ENCODE peak calls at places on chromosomes 1 and 21, in five cellular contexts. One of them, this sample, is unnamed.

GRCh38 chr21:18245493-18245967 is 897 bp downstream of the CHODL start:
- DNase-seq in uterus: no peak
- DNase-seq in body of pancreas: no peak
- DNase-seq in coronary artery: no peak
- DNase-seq in neural progenitor cell: peak; percentile 59
- DNase-seq in this sample: no peak

GRCh38 chr1:54569339-54569738 is 21.3 kb downstream of the ACOT11 start:
- DNase-seq in body of pancreas: no peak
- DNase-seq in uterus: no peak
- DNase-seq in coronary artery: no peak
- DNase-seq in neural progenitor cell: no peak
- DNase-seq in this sample: peak; percentile 49

GRCh38 chr1:94538243-94538827 is 3.2 kb downstream of the F3 start:
- DNase-seq in body of pancreas: no peak
- DNase-seq in uterus: no peak
- DNase-seq in coronary artery: no peak
- DNase-seq in neural progenitor cell: peak; percentile 52
- DNase-seq in this sample: peak; percentile 17

GRCh38 chr1:33312413-33312749 is 8.5 kb downstream of the A3GALT2 start:
- DNase-seq in uterus: no peak
- DNase-seq in body of pancreas: no peak
- DNase-seq in neural progenitor cell: no peak
- DNase-seq in coronary artery: no peak
- DNase-seq in this sample: no peak

GRCh38 chr1:245060684-245061374 is 94.0 kb upstream of the KIF26B start:
- DNase-seq in neural progenitor cell: no peak
- DNase-seq in body of pancreas: peak; percentile 84
- DNase-seq in coronary artery: no peak
- DNase-seq in uterus: no peak
- DNase-seq in this sample: no peak

GRCh38 chr1:183310753-183311465 is 107.3 kb downstream of the NMNAT2 start:
- DNase-seq in uterus: no peak
- DNase-seq in body of pancreas: peak; percentile 67
- DNase-seq in coronary artery: no peak
- DNase-seq in neural progenitor cell: no peak
- DNase-seq in this sample: no peak

GRCh38 chr21:36261459-36261858 is 58.5 kb upstream of the MORC3 start:
- DNase-seq in neural progenitor cell: no peak
- DNase-seq in uterus: no peak
- DNase-seq in coronary artery: no peak
- DNase-seq in body of pancreas: no peak
- DNase-seq in this sample: no peak

GRCh38 chr1:30707412-30708360 is 15.7 kb downstream of the MATN1 start:
- DNase-seq in neural progenitor cell: peak; percentile 93
- DNase-seq in coronary artery: no peak
- DNase-seq in uterus: peak; percentile 75
- DNase-seq in body of pancreas: peak; percentile 71
- DNase-seq in this sample: peak; percentile 87

GRCh38 chr1:64923294-64923718 is 43.0 kb downstream of the JAK1 start:
- DNase-seq in coronary artery: no peak
- DNase-seq in uterus: no peak
- DNase-seq in neural progenitor cell: no peak
- DNase-seq in body of pancreas: no peak
- DNase-seq in this sample: no peak

GRCh38 chr1:170122366-170122765 is 23.4 kb upstream of the NTMT2 start:
- DNase-seq in coronary artery: no peak
- DNase-seq in uterus: no peak
- DNase-seq in body of pancreas: no peak
- DNase-seq in neural progenitor cell: no peak
- DNase-seq in this sample: no peak

GRCh38 chr1:28296401-28297220 is 32.2 kb upstream of the MED18 start:
- DNase-seq in coronary artery: no peak
- DNase-seq in uterus: peak; percentile 91
- DNase-seq in neural progenitor cell: peak; percentile 90
- DNase-seq in body of pancreas: peak; percentile 84
- DNase-seq in this sample: peak; percentile 71

GRCh38 chr21:36735201-36735515 is 36.2 kb downstream of the SIM2 start:
- DNase-seq in coronary artery: no peak
- DNase-seq in uterus: no peak
- DNase-seq in body of pancreas: no peak
- DNase-seq in neural progenitor cell: no peak
- DNase-seq in this sample: no peak

GRCh38 chr1:8122160-8122476 is 96.0 kb upstream of the ERRFI1 start:
- DNase-seq in uterus: peak; percentile 86
- DNase-seq in neural progenitor cell: no peak
- DNase-seq in coronary artery: no peak
- DNase-seq in body of pancreas: no peak
- DNase-seq in this sample: peak; percentile 50

GRCh38 chr1:90246069-90246468 is 251.2 kb downstream of the ZNF326 start:
- DNase-seq in body of pancreas: no peak
- DNase-seq in coronary artery: no peak
- DNase-seq in neural progenitor cell: no peak
- DNase-seq in uterus: no peak
- DNase-seq in this sample: no peak

GRCh38 chr1:116067564-116067887 is 43.7 kb upstream of the MAB21L3 start:
- DNase-seq in coronary artery: no peak
- DNase-seq in uterus: no peak
- DNase-seq in neural progenitor cell: no peak
- DNase-seq in body of pancreas: peak; percentile 14
- DNase-seq in this sample: peak; percentile 85

GRCh38 chr1:108896160-108897150 is 19.7 kb downstream of the GPSM2 start:
- DNase-seq in neural progenitor cell: no peak
- DNase-seq in coronary artery: no peak
- DNase-seq in uterus: no peak
- DNase-seq in body of pancreas: no peak
- DNase-seq in this sample: no peak

GRCh38 chr21:45638707-45639106 is 4.8 kb upstream of the PCBP3 start:
- DNase-seq in neural progenitor cell: no peak
- DNase-seq in uterus: no peak
- DNase-seq in body of pancreas: no peak
- DNase-seq in coronary artery: no peak
- DNase-seq in this sample: no peak

GRCh38 chr1:38777464-38777957 is 82.1 kb downstream of the RRAGC start:
- DNase-seq in coronary artery: no peak
- DNase-seq in body of pancreas: no peak
- DNase-seq in uterus: no peak
- DNase-seq in neural progenitor cell: no peak
- DNase-seq in this sample: no peak

GRCh38 chr1:173476197-173476663 is 905 bp upstream of the PRDX6 start:
- DNase-seq in neural progenitor cell: no peak
- DNase-seq in coronary artery: no peak
- DNase-seq in body of pancreas: no peak
- DNase-seq in uterus: no peak
- DNase-seq in this sample: no peak

GRCh38 chr1:68819190-68819829 is 322.4 kb upstream of the DEPDC1 start:
- DNase-seq in body of pancreas: no peak
- DNase-seq in coronary artery: no peak
- DNase-seq in neural progenitor cell: peak; percentile 56
- DNase-seq in uterus: no peak
- DNase-seq in this sample: peak; percentile 40

GRCh38 chr21:42656872-42657271 is 3.5 kb downstream of the PDE9A start:
- DNase-seq in body of pancreas: no peak
- DNase-seq in neural progenitor cell: no peak
- DNase-seq in uterus: no peak
- DNase-seq in coronary artery: no peak
- DNase-seq in this sample: no peak

GRCh38 chr1:64055310-64055709 is 148.1 kb upstream of the UBE2U start:
- DNase-seq in body of pancreas: no peak
- DNase-seq in uterus: no peak
- DNase-seq in coronary artery: no peak
- DNase-seq in neural progenitor cell: no peak
- DNase-seq in this sample: no peak

GRCh38 chr1:223143760-223144248 is 756 bp upstream of the TLR5 start:
- DNase-seq in uterus: no peak
- DNase-seq in coronary artery: no peak
- DNase-seq in body of pancreas: peak; percentile 52
- DNase-seq in neural progenitor cell: no peak
- DNase-seq in this sample: peak; percentile 71

GRCh38 chr1:244052011-244052727 is 1.1 kb downstream of the ZBTB18 start:
- DNase-seq in body of pancreas: no peak
- DNase-seq in neural progenitor cell: peak; percentile 57
- DNase-seq in uterus: no peak
- DNase-seq in coronary artery: no peak
- DNase-seq in this sample: no peak

GRCh38 chr1:211713231-211713630 is 37.8 kb upstream of the NEK2 start:
- DNase-seq in neural progenitor cell: no peak
- DNase-seq in body of pancreas: no peak
- DNase-seq in uterus: no peak
- DNase-seq in coronary artery: no peak
- DNase-seq in this sample: no peak

GRCh38 chr1:169288011-169288414 is 79.6 kb downstream of the NME7 start:
- DNase-seq in coronary artery: no peak
- DNase-seq in body of pancreas: no peak
- DNase-seq in uterus: no peak
- DNase-seq in neural progenitor cell: no peak
- DNase-seq in this sample: no peak

GRCh38 chr1:117735045-117735992 is 129.5 kb downstream of the TENT5C start:
- DNase-seq in neural progenitor cell: peak; percentile 21
- DNase-seq in uterus: peak; percentile 53
- DNase-seq in body of pancreas: peak; percentile 58
- DNase-seq in coronary artery: no peak
- DNase-seq in this sample: peak; percentile 65

GRCh38 chr1:44300882-44301281 is 54.2 kb downstream of the ERI3 start:
- DNase-seq in coronary artery: no peak
- DNase-seq in neural progenitor cell: peak; percentile 69
- DNase-seq in uterus: no peak
- DNase-seq in body of pancreas: no peak
- DNase-seq in this sample: no peak

GRCh38 chr21:25837545-25838263 is 102.9 kb downstream of the GABPA start:
- DNase-seq in coronary artery: no peak
- DNase-seq in neural progenitor cell: no peak
- DNase-seq in body of pancreas: no peak
- DNase-seq in uterus: no peak
- DNase-seq in this sample: no peak

GRCh38 chr1:197178998-197179397 is 32.5 kb upstream of the ASPM start:
- DNase-seq in uterus: no peak
- DNase-seq in coronary artery: no peak
- DNase-seq in body of pancreas: no peak
- DNase-seq in neural progenitor cell: no peak
- DNase-seq in this sample: no peak

GRCh38 chr1:231023150-231023549 is 16.9 kb downstream of the FAM89A start:
- DNase-seq in neural progenitor cell: no peak
- DNase-seq in body of pancreas: no peak
- DNase-seq in coronary artery: no peak
- DNase-seq in uterus: no peak
- DNase-seq in this sample: no peak

GRCh38 chr21:14050121-14050520 is 160.6 kb downstream of the LIPI start:
- DNase-seq in neural progenitor cell: no peak
- DNase-seq in coronary artery: no peak
- DNase-seq in body of pancreas: no peak
- DNase-seq in uterus: no peak
- DNase-seq in this sample: no peak

DNA sequence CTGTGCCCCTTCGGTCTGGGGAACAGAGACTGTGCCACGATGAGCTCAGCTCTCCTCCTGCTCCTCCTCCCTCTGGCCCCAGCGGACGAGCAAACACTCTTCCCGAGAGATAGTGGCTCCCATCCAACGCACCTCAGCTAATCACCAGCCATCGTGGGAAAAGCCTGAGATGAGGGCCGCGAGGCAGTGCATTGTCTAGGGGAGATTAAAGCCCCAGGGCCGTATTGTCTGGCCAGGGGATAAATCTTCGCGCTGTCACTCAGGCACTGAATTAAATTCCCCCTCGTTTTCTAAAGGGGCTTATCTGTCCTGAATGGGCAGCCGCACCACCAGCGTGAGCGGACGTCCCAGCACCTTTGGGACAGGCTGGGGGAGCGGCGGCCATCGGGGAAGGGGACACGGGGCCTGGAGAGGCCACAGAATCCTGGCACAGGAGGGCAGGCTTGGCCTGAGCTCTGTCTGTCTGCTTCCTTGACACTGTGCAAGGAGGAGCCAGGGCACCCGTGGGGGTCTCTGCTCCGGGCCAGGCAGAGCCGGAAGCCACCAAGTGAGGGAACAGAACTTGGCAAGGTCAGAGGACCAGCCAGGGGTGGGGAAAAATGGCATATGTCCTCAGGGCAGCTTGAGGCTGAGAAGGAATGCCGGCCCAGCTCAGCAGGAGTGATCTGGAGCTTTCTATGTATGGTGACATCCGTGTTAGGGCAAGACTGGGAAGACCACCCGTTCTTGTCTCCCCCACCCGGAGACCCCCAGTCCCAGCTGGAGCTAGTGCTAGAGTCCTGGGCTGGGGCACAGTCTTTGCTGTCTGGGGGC is 32.3 kb downstream of the PRDM16 start:
- DNase-seq in body of pancreas: no peak
- DNase-seq in neural progenitor cell: peak; percentile 95
- DNase-seq in uterus: no peak
- DNase-seq in coronary artery: no peak
- DNase-seq in this sample: no peak
- H3K4me3 ChIP-seq in body of pancreas: no peak overlapping the region
- H3K4me3 ChIP-seq in neural progenitor cell: no peak overlapping the region
- H3K4me3 ChIP-seq in uterus: no peak overlapping the region
- H3K4me3 ChIP-seq in coronary artery: peak overlapping the region; percentile 37
- H3K4me3 ChIP-seq in this sample: no peak overlapping the region

DNA sequence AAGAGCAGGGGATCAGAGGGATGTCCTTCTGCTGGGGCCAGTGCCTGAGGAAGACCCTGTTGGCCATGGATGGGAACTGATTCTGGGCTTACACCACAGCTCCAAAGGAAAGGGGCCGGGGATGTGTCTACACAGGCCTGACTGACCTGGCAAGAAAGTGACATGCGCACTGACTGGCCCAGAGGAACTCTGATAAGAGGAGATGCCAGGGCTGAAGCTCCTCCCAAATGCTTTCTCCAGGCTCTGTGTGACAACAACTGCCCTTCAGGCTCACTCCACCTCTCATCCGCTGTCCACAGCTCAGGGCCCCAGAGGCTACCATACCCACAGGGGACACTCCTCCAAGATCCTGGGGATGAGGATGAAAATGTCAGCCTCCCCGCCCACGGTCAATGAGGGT is 195.6 kb downstream of the TOMM20 start:
- DNase-seq in neural progenitor cell: no peak
- DNase-seq in body of pancreas: no peak
- DNase-seq in coronary artery: no peak
- DNase-seq in uterus: no peak
- DNase-seq in this sample: no peak
- H3K27ac ChIP-seq in neural progenitor cell: no peak overlapping the region
- H3K27ac ChIP-seq in body of pancreas: no peak overlapping the region
- H3K27ac ChIP-seq in coronary artery: no peak overlapping the region
- H3K27ac ChIP-seq in uterus: no peak overlapping the region
- H3K27ac ChIP-seq in this sample: no peak overlapping the region

GRCh38 chr1:207202480-207202879 is 98.4 kb downstream of the C4BPA start:
- DNase-seq in uterus: no peak
- DNase-seq in body of pancreas: no peak
- DNase-seq in coronary artery: no peak
- DNase-seq in neural progenitor cell: no peak
- DNase-seq in this sample: peak; percentile 6
- H3K4me3 ChIP-seq in uterus: no peak overlapping the region
- H3K4me3 ChIP-seq in body of pancreas: no peak overlapping the region
- H3K4me3 ChIP-seq in coronary artery: no peak overlapping the region
- H3K4me3 ChIP-seq in neural progenitor cell: no peak overlapping the region
- H3K4me3 ChIP-seq in this sample: no peak overlapping the region

GRCh38 chr1:53390736-53391135 is 62.9 kb upstream of the LRP8 start:
- DNase-seq in uterus: no peak
- DNase-seq in neural progenitor cell: no peak
- DNase-seq in body of pancreas: no peak
- DNase-seq in coronary artery: no peak
- DNase-seq in this sample: no peak
- H3K27ac ChIP-seq in uterus: no peak overlapping the region
- H3K27ac ChIP-seq in neural progenitor cell: no peak overlapping the region
- H3K27ac ChIP-seq in body of pancreas: no peak overlapping the region
- H3K27ac ChIP-seq in coronary artery: no peak overlapping the region
- H3K27ac ChIP-seq in this sample: no peak overlapping the region